ENCODE peak calls at places on chromosomes 11 and 22, in eight cellular contexts. Q is RWPE2; E is Peyer's patch; X is naive thymus-derived CD4-positive, alpha-beta T cell; K is spleen; G is suprapubic skin; W is PC-3; N is GM23248. Y is an unnamed sample. For H3K4me1 and H3K36me3, the result is how much of the 10 kb centered on the place peaks cover.

GRCh38 chr11:112085822-112086421 is 634 bp downstream of the TIMM8B start:
- DNase-seq in Q (no peak), E (no peak), X (no peak), K (peak), G (no peak), W (peak), N (peak), Y (no peak)

GRCh38 chr22:30252411-30253204 is 6.0 kb upstream of the LIF start:
- DNase-seq in Q (no peak), E (peak), X (no peak), K (peak), G (no peak), W (peak), N (no peak), Y (no peak)

GRCh38 chr11:72524711-72525110 is 90.4 kb upstream of the CLPB start:
- DNase-seq in Q (no peak), E (no peak), X (no peak), K (no peak), G (no peak), W (peak), N (peak), Y (no peak)

GRCh38 chr11:8652140-8652539 is 30.3 kb downstream of the TRIM66 start:
- DNase-seq in Q (no peak), E (no peak), X (no peak), K (no peak), G (no peak), W (peak), N (peak), Y (no peak)

GRCh38 chr22:46892866-46893265 is 130.4 kb downstream of the TBC1D22A start:
- DNase-seq in Q (no peak), E (no peak), X (no peak), K (no peak), G (no peak), W (no peak), N (no peak), Y (no peak)

GRCh38 chr11:117978982-117979381 is 7.2 kb upstream of the IL10RA start:
- DNase-seq in Q (no peak), E (no peak), X (no peak), K (peak), G (no peak), W (no peak), N (no peak), Y (no peak)

GRCh38 chr22:30459206-30460052 is 12.4 kb downstream of the SEC14L3 start:
- DNase-seq in Q (no peak), E (no peak), X (no peak), K (no peak), G (no peak), W (peak), N (peak), Y (no peak)

GRCh38 chr11:7889985-7890384 is 41.1 kb downstream of the OR10A6 start:
- DNase-seq in Q (no peak), E (no peak), X (no peak), K (no peak), G (no peak), W (no peak), N (peak), Y (no peak)

GRCh38 chr11:877565-877964 is 33.0 kb downstream of the CHID1 start:
- DNase-seq in Q (no peak), E (no peak), X (no peak), K (no peak), G (no peak), W (no peak), N (no peak), Y (no peak)

GRCh38 chr11:78810489-78811090 is 235.9 kb upstream of the NARS2 start:
- DNase-seq in Q (no peak), E (no peak), X (no peak), K (no peak), G (no peak), W (no peak), N (no peak), Y (no peak)

GRCh38 chr11:65053826-65054503 is 4.4 kb downstream of the NAALADL1 start:
- DNase-seq in Q (no peak), E (no peak), X (peak), K (no peak), G (no peak), W (no peak), N (no peak), Y (no peak)

GRCh38 chr11:7671807-7672206 is 1.5 kb downstream of the CYB5R2 start:
- DNase-seq in Q (no peak), E (no peak), X (no peak), K (no peak), G (no peak), W (no peak), N (no peak), Y (no peak)

GRCh38 chr11:8333431-8334401 is 70.0 kb upstream of the LMO1 start:
- DNase-seq in Q (peak), E (no peak), X (no peak), K (no peak), G (no peak), W (peak), N (peak), Y (no peak)

GRCh38 chr11:19437760-19438159 is 197.0 kb upstream of the E2F8 start:
- DNase-seq in Q (no peak), E (no peak), X (no peak), K (no peak), G (no peak), W (peak), N (peak), Y (no peak)

GRCh38 chr11:62889484-62890437 is 9.1 kb downstream of the SLC3A2 start:
- DNase-seq in Q (no peak), E (peak), X (no peak), K (no peak), G (no peak), W (peak), N (peak), Y (no peak)

GRCh38 chr22:36352775-36353507 is 34.8 kb downstream of the MYH9 start:
- DNase-seq in Q (no peak), E (peak), X (peak), K (no peak), G (no peak), W (no peak), N (no peak), Y (no peak)

GRCh38 chr11:96393753-96394348 is 4.0 kb downstream of the JRKL start:
- DNase-seq in Q (no peak), E (no peak), X (peak), K (no peak), G (no peak), W (peak), N (peak), Y (no peak)

GRCh38 chr22:20881231-20881630 is 22.4 kb downstream of the SNAP29 start:
- DNase-seq in Q (no peak), E (no peak), X (no peak), K (no peak), G (no peak), W (peak), N (peak), Y (no peak)

GRCh38 chr11:103326070-103326794 is 217.0 kb downstream of the DYNC2H1 start:
- DNase-seq in Q (no peak), E (no peak), X (peak), K (peak), G (no peak), W (peak), N (peak), Y (no peak)

GRCh38 chr22:47304854-47305253 is 542.4 kb downstream of the TBC1D22A start:
- DNase-seq in Q (no peak), E (no peak), X (no peak), K (no peak), G (peak), W (no peak), N (no peak), Y (no peak)

DNA sequence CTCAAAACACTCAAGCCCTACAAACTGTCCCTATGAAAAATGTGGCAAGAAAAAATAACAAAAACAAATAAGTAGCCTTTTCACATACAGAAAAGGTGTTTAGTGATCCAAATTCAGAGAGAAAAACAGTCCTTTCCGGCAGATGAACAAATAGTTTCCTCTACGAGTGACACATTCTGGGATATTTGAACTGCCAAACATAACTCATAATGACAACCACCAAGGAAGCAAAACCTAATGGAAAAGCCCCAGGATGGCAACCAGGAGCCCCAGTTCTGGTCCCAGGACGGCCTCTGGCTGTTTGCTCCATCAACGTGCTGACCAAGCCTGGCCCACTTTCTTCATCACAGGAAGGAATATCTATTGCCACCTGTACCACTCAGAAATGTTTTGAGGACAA is 6.0 kb downstream of the PACSIN2 start:
- DNase-seq in Q (no peak), E (no peak), X (no peak), K (no peak), G (no peak), W (peak), N (peak), Y (no peak)
- H3K4me1 ChIP-seq in Q (under half), E (under half), X (under half), K (half or more), G (half or more), W (under half), N (half or more), Y (under half)

GRCh38 chr11:3835100-3835485 is 5.7 kb downstream of the RHOG start:
- DNase-seq in Q (no peak), E (no peak), X (no peak), K (peak), G (no peak), W (no peak), N (peak), Y (no peak)
- H3K36me3 ChIP-seq in Q (under half), E (under half), X (under half), K (under half), G (under half), W (under half), N (under half), Y (under half)

GRCh38 chr11:116500002-116500832 is 272.6 kb downstream of the BUD13 start:
- DNase-seq in Q (no peak), E (no peak), X (no peak), K (no peak), G (peak), W (no peak), N (no peak), Y (no peak)

GRCh38 chr11:116499396-116500001 is 273.3 kb downstream of the BUD13 start:
- DNase-seq in Q (no peak), E (peak), X (no peak), K (no peak), G (peak), W (peak), N (peak), Y (no peak)

GRCh38 chr11:116502641-116503061 is 270.1 kb downstream of the BUD13 start:
- DNase-seq in Q (no peak), E (no peak), X (no peak), K (no peak), G (peak), W (no peak), N (no peak), Y (no peak)

GRCh38 chr11:116501728-116502127 is 271.1 kb downstream of the BUD13 start:
- DNase-seq in Q (no peak), E (no peak), X (no peak), K (no peak), G (no peak), W (no peak), N (no peak), Y (no peak)

DNA sequence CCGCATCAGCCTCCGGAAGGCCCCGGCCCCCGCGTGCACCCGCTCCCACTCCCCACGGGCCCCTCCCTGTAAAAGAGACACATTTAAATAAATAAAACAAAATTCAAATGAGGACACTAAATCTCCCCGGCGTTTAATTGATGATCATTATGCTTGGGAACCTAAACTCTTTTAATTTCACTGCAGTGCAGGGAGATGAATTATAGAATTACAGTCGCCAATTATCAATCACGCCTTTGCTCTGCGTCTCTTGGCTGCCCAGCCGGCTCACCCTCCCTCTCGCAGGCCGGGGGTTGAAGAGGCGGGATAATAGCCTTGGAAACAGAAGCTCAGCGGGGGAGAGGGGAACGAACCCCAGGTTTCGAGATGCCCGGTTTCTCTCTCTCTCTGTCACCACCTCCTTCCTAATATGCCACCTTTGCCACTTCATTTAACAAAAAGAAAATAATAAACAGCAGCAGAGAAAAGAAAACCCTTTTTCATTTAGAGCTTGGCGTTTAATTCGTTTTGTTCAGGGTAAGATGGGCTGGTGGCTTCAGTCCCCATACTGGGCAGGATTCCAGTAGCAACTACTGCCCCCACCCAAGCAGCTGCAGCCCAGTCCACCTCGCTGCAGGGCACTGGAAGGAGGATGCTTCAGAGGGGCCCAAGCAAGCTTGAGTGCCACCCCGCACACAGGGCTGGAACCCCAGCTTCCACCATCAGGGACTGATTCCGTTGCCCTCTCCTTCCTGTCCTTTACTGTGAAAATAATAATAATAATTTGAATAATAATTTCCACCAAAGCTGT is 271.8 kb downstream of the BUD13 start:
- DNase-seq in Q (no peak), E (no peak), X (no peak), K (no peak), G (peak), W (no peak), N (no peak), Y (no peak)
- H3K4me1 ChIP-seq in Q (under half), E (under half), X (under half), K (under half), G (under half), W (under half), N (under half), Y (under half)

GRCh38 chr22:43162412-43163150 is 11.2 kb downstream of the TSPO start:
- DNase-seq in Q (peak), E (no peak), X (no peak), K (no peak), G (no peak), W (no peak), N (no peak), Y (no peak)

GRCh38 chr22:43158778-43159483 is 7.6 kb downstream of the TSPO start:
- DNase-seq in Q (no peak), E (no peak), X (no peak), K (no peak), G (no peak), W (no peak), N (no peak), Y (no peak)

GRCh38 chr22:43157874-43158546 is 6.7 kb downstream of the TSPO start:
- DNase-seq in Q (no peak), E (no peak), X (no peak), K (no peak), G (no peak), W (no peak), N (no peak), Y (no peak)

GRCh38 chr22:43160497-43161126 is 9.3 kb downstream of the TSPO start:
- DNase-seq in Q (no peak), E (no peak), X (no peak), K (no peak), G (no peak), W (no peak), N (no peak), Y (no peak)

GRCh38 chr22:43159484-43160178 is 8.3 kb downstream of the TSPO start:
- DNase-seq in Q (no peak), E (peak), X (no peak), K (peak), G (no peak), W (no peak), N (peak), Y (no peak)
- H3K36me3 ChIP-seq in Q (under half), E (under half), X (under half), K (half or more), G (under half), W (under half), N (under half), Y (under half)

GRCh38 chr11:12856338-12856737 is 152.8 kb upstream of the RASSF10 start:
- DNase-seq in Q (no peak), E (no peak), X (no peak), K (no peak), G (no peak), W (no peak), N (no peak), Y (no peak)
- H3K4me1 ChIP-seq in Q (under half), E (under half), X (under half), K (under half), G (under half), W (under half), N (under half), Y (under half)

GRCh38 chr22:37918149-37918548 is 12.1 kb downstream of the MICALL1 start:
- DNase-seq in Q (no peak), E (no peak), X (no peak), K (no peak), G (no peak), W (no peak), N (no peak), Y (no peak)
- H3K36me3 ChIP-seq in Q (half or more), E (half or more), X (under half), K (half or more), G (half or more), W (under half), N (under half), Y (under half)

DNA sequence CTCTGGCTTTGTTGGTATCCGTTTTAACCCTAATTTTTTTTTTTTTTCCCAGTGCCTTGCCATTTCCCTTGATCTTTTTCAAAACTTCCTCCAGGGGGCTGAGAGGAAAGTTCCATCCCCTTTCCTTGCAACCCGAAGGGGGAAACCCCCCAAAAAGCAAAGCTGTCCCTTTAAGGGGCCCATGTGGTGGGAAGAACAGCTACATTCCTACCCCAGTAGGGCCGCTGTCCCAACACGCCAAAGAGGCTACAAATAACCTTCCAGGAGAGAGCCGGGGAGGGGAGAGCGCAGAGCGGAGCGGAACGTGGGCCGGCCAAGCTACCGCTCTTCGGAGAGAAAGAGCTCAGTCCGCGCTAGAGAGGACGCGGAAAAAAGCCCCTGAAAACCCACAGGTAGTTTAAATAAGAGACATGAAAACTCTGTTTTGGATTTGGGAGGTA is 1.7 kb downstream of the LRP4 start:
- DNase-seq in Q (peak), E (peak), X (peak), K (no peak), G (no peak), W (no peak), N (peak), Y (peak)
- H3K4me1 ChIP-seq in Q (under half), E (under half), X (under half), K (half or more), G (half or more), W (under half), N (under half), Y (under half)

GRCh38 chr11:121586727-121587126 is 134.0 kb upstream of the SORL1-AS1 start:
- DNase-seq in Q (no peak), E (no peak), X (no peak), K (no peak), G (no peak), W (no peak), N (no peak), Y (no peak)
- H3K36me3 ChIP-seq in Q (half or more), E (under half), X (half or more), K (half or more), G (under half), W (under half), N (under half), Y (half or more)

Y was measured in CD8-positive, alpha-beta T cell.